ENCODE peak calls at places on chromosome 10, in seven cellular contexts. Z, N, Q, W, D, L and P are unnamed samples.

GRCh38 chr10:58513189-58514101 is 773 bp downstream of the BICC1 start:
- DNase-seq in Z (no peak), N (peak), Q (peak), W (peak), D (peak), L (peak), P (peak)

GRCh38 chr10:43199088-43199683 is 60.9 kb downstream of the CSGALNACT2 start:
- DNase-seq in Z (no peak), N (no peak), Q (no peak), W (no peak), D (no peak), L (no peak), P (peak)

GRCh38 chr10:2494386-2494785 is 573.0 kb upstream of the PFKP start:
- DNase-seq in Z (no peak), N (no peak), Q (no peak), W (no peak), D (no peak), L (no peak), P (no peak)

GRCh38 chr10:4511559-4511958 is 314.4 kb upstream of the AKR1E2 start:
- DNase-seq in Z (no peak), N (no peak), Q (no peak), W (no peak), D (no peak), L (no peak), P (no peak)

GRCh38 chr10:11138634-11139033 is 121.0 kb downstream of the CELF2 start:
- DNase-seq in Z (no peak), N (no peak), Q (no peak), W (no peak), D (no peak), L (no peak), P (no peak)

GRCh38 chr10:49500420-49500819 is 38.5 kb downstream of the ERCC6 start:
- DNase-seq in Z (no peak), N (no peak), Q (no peak), W (no peak), D (peak), L (no peak), P (no peak)

GRCh38 chr10:932589-932988 is 1.1 kb upstream of the LARP4B start:
- DNase-seq in Z (no peak), N (no peak), Q (peak), W (peak), D (no peak), L (peak), P (no peak)

GRCh38 chr10:12369982-12370381 is 20.6 kb downstream of the CAMK1D start:
- DNase-seq in Z (no peak), N (no peak), Q (no peak), W (no peak), D (no peak), L (no peak), P (no peak)

GRCh38 chr10:90857635-90858488 is at the start of gene HTR7:
- DNase-seq in Z (peak), N (peak), Q (peak), W (peak), D (peak), L (no peak), P (peak)

GRCh38 chr10:103745264-103746247 is 109.8 kb downstream of the SH3PXD2A start:
- DNase-seq in Z (peak), N (peak), Q (peak), W (peak), D (peak), L (no peak), P (no peak)